ENCODE peak calls at places on chromosomes 6 and 20, in four cellular contexts. X is brain microvascular endothelial cell; Z is CD8-positive, alpha-beta T cell; H is lower lobe of right lung. F is an unnamed sample.

GRCh38 chr6:33632603-33633039 is 11.5 kb downstream of the ITPR3 start:
- DNase-seq in X (peak; percentile 12), Z (peak; percentile 65), H (peak; percentile 69), F (no peak)

GRCh38 chr20:38855356-38855755 is 49.9 kb downstream of the PPP1R16B start:
- DNase-seq in X (no peak), Z (no peak), H (no peak), F (no peak)

GRCh38 chr20:47241345-47241781 is 115.1 kb downstream of the ZMYND8 start:
- DNase-seq in X (peak; percentile 20), Z (no peak), H (no peak), F (no peak)

GRCh38 chr20:45470262-45470931 is 844 bp downstream of the WFDC2 start:
- DNase-seq in X (no peak), Z (no peak), H (peak; percentile 83), F (no peak)

GRCh38 chr20:18288748-18289705 is 700 bp downstream of the ZNF133 start:
- DNase-seq in X (peak; percentile 17), Z (no peak), H (no peak), F (no peak)

GRCh38 chr6:157045831-157046454 is 268.8 kb downstream of the ARID1B start:
- DNase-seq in X (peak; percentile 66), Z (no peak), H (no peak), F (no peak)

GRCh38 chr6:51805517-51805916 is 281.9 kb downstream of the PKHD1 start:
- DNase-seq in X (no peak), Z (no peak), H (no peak), F (no peak)

GRCh38 chr6:126341126-126341525 is 1.2 kb downstream of the CENPW start:
- DNase-seq in X (no peak), Z (no peak), H (no peak), F (no peak)

GRCh38 chr6:159961523-159961922 is 7.4 kb upstream of the IGF2R start:
- DNase-seq in X (no peak), Z (no peak), H (no peak), F (no peak)

DNA sequence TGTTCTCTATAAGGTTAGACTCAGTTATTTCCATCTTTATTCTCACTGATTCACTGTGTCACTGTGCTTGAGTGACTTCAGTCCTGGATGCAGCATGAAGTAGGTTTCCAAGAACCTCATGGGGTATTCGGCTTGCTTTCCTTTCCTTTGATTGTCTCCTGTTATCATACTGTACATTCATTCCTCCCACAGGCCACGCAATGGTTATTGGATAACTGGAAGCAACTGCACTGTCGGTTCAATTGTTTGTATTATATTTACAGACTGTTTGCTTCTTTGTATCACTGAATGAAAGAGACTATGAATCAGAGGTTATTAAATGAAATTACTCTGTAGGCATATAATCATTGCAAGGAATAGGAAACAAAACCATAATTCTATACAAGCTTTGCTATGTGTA is 129.4 kb downstream of the MAP7 start:
- DNase-seq in X (no peak), Z (no peak), H (no peak), F (no peak)
- H3K27ac ChIP-seq in X (no peak overlapping the region), Z (no peak overlapping the region), H (no peak overlapping the region), F (no peak overlapping the region)

DNA sequence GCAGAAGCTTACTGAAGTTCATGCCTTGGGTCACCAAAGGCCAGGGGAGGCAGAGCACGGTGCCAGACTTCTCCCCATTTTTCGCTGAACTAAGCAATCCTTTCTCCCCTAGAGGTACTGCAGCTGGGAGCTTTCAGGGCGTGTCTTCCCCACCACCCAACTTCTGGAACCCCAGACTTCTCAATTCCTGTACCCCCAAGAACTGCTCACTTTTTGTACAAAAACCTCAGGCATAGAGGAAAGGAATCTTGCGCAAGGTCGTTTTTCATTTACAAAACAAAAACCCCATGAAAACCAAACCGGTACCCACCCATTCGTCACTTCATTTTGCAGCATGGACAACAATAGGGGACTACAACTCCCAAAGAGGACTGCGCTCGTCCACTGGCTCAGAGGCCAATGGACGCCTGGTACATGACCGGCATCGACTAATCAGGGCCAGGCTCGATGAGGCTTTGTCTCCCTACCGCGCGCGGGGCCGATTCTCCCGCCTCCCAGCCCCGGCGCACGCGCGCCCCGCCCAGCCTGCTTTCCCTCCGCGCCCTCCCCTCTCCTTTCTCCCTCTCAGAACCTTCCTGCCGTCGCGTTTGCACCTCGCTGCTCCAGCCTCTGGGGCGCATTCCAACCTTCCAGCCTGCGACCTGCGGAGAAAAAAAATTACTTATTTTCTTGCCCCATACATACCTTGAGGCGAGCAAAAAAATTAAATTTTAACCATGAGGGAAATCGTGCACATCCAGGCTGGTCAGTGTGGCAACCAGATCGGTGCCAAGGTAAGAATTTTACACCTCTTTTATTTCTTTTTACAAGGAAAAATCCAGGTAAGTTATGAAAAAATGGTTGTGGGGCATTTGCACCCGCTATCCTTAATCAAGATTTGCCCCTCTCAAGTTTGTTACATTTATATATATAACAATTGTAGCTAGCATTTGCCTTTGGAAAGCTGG is at the start of gene TUBB:
- DNase-seq in X (peak; percentile 98), Z (peak; percentile 96), H (peak; percentile 98), F (peak; percentile 98)
- TF ChIP-seq CTCF in X (peak; percentile 27), Z (no peak), H (no peak), F (no peak)

DNA sequence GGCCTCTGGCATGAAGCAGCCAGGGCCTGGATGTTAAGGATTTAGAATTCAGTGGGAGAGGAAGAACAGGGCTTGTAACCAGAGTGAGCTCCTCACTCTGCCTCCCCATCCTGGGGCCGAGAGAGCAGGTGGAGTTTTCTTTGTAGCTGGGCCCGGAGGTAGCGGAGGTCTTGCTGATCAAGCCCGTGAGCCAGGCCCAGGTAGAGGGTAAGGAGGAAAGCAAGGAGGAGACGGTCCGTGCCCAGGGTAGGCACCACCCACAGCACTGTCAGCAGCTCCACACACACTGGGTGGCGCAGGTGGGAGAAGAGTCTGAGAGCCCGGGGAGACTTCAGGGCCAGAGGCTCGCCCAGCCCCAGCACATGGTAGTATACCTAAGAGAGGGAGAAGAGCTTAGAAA is 2.1 kb upstream of the PPP1R18 start:
- DNase-seq in X (no peak), Z (no peak), H (peak; percentile 43), F (no peak)
- H3K27ac ChIP-seq in X (no peak overlapping the region), Z (no peak overlapping the region), H (peak overlapping the region; percentile 89), F (peak overlapping the region; percentile 95)

GRCh38 chr20:17084909-17085308 is 141.9 kb upstream of the PCSK2 start:
- DNase-seq in X (no peak), Z (no peak), H (no peak), F (no peak)

DNA sequence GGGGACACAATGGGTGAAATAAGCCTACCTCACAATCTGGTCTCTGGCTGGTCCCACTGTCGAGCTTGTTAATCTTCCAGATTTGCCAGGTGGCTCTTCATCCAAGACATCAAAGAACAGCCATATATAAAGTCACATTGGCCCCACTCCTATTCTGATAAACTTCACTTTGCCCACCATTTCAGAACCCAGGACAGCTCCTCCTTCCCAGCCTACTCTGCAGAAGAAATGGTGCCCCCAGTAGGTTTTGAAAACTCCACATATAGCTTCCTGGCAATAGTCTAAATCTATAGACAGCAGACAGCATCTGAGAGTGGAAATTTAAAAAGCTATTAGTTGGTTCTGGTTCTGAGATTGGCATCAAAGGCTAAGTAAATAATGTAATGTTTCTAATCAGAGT is 143.1 kb upstream of the PCSK2 start:
- DNase-seq in X (no peak), Z (no peak), H (no peak), F (no peak)
- TF ChIP-seq CTCF in X (no peak), Z (no peak), H (no peak), F (no peak)

F was measured in coronary artery.